ENCODE peak calls at places on chromosome 15, in four cellular contexts. One of them, this sample, is unnamed.
A peak's percentile ranks its signal among the peaks of the same experiment; 100 is the strongest.

GRCh38 chr15:98712845-98713584 is 64.7 kb downstream of the IGF1R start:
- DNase-seq in heart right ventricle: no peak
- DNase-seq in neural crest cell: no peak
- DNase-seq in AG09319: no peak
- DNase-seq in this sample: no peak

GRCh38 chr15:39925112-39925830 is 5.2 kb upstream of the GPR176 start:
- DNase-seq in heart right ventricle: no peak
- DNase-seq in neural crest cell: no peak
- DNase-seq in AG09319: no peak
- DNase-seq in this sample: no peak

GRCh38 chr15:70154440-70155347 is 57.0 kb upstream of the TLE3 start:
- DNase-seq in heart right ventricle: no peak
- DNase-seq in neural crest cell: peak; percentile 32
- DNase-seq in AG09319: no peak
- DNase-seq in this sample: no peak

GRCh38 chr15:101406014-101406413 is 83.5 kb downstream of the PCSK6 start:
- DNase-seq in heart right ventricle: no peak
- DNase-seq in neural crest cell: peak; percentile 22
- DNase-seq in AG09319: no peak
- DNase-seq in this sample: no peak

GRCh38 chr15:50685976-50686467 is 575 bp downstream of the TRPM7 start:
- DNase-seq in heart right ventricle: peak; percentile 57
- DNase-seq in neural crest cell: peak; percentile 24
- DNase-seq in AG09319: no peak
- DNase-seq in this sample: peak; percentile 61

GRCh38 chr15:60647246-60647645 is 168.3 kb upstream of the ICE2 start:
- DNase-seq in heart right ventricle: no peak
- DNase-seq in neural crest cell: no peak
- DNase-seq in AG09319: no peak
- DNase-seq in this sample: no peak

GRCh38 chr15:85542895-85543331 is 162.5 kb downstream of the AKAP13 start:
- DNase-seq in heart right ventricle: no peak
- DNase-seq in neural crest cell: no peak
- DNase-seq in AG09319: no peak
- DNase-seq in this sample: no peak

GRCh38 chr15:45714501-45715488 is 80.0 kb downstream of the SQOR start:
- DNase-seq in heart right ventricle: peak; percentile 63
- DNase-seq in neural crest cell: peak; percentile 65
- DNase-seq in AG09319: peak; percentile 4
- DNase-seq in this sample: no peak

GRCh38 chr15:99719096-99719541 is 14.1 kb downstream of the LYSMD4 start:
- DNase-seq in heart right ventricle: no peak
- DNase-seq in neural crest cell: no peak
- DNase-seq in AG09319: no peak
- DNase-seq in this sample: no peak

GRCh38 chr15:50945725-50946124 is 37.2 kb downstream of the AP4E1 start:
- DNase-seq in heart right ventricle: no peak
- DNase-seq in neural crest cell: no peak
- DNase-seq in AG09319: no peak
- DNase-seq in this sample: no peak

GRCh38 chr15:46146002-46146401 is 511.2 kb downstream of the SQOR start:
- DNase-seq in heart right ventricle: no peak
- DNase-seq in neural crest cell: no peak
- DNase-seq in AG09319: no peak
- DNase-seq in this sample: no peak

GRCh38 chr15:82647835-82648256 is 683 bp upstream of the CPEB1 start:
- DNase-seq in heart right ventricle: no peak
- DNase-seq in neural crest cell: no peak
- DNase-seq in AG09319: no peak
- DNase-seq in this sample: no peak

GRCh38 chr15:62067448-62068044 is 769 bp downstream of the C2CD4A start:
- DNase-seq in heart right ventricle: no peak
- DNase-seq in neural crest cell: no peak
- DNase-seq in AG09319: no peak
- DNase-seq in this sample: no peak

GRCh38 chr15:29125382-29126207 is 144.0 kb downstream of the NSMCE3 start:
- DNase-seq in heart right ventricle: no peak
- DNase-seq in neural crest cell: no peak
- DNase-seq in AG09319: no peak
- DNase-seq in this sample: no peak
- TF ChIP-seq CTCF in heart right ventricle: no peak
- TF ChIP-seq CTCF in neural crest cell: no peak
- TF ChIP-seq CTCF in AG09319: no peak
- TF ChIP-seq CTCF in this sample: no peak

GRCh38 chr15:90084876-90085423 is 17.3 kb downstream of the IDH2 start:
- DNase-seq in heart right ventricle: no peak
- DNase-seq in neural crest cell: no peak
- DNase-seq in AG09319: no peak
- DNase-seq in this sample: no peak

GRCh38 chr15:90086868-90087268 is 15.4 kb downstream of the IDH2 start:
- DNase-seq in heart right ventricle: no peak
- DNase-seq in neural crest cell: peak; percentile 52
- DNase-seq in AG09319: no peak
- DNase-seq in this sample: no peak

GRCh38 chr15:90085565-90085964 is 16.7 kb downstream of the IDH2 start:
- DNase-seq in heart right ventricle: no peak
- DNase-seq in neural crest cell: no peak
- DNase-seq in AG09319: no peak
- DNase-seq in this sample: no peak

GRCh38 chr15:90090226-90090848 is 11.9 kb downstream of the IDH2 start:
- DNase-seq in heart right ventricle: no peak
- DNase-seq in neural crest cell: no peak
- DNase-seq in AG09319: no peak
- DNase-seq in this sample: no peak

GRCh38 chr15:90087454-90088154 is 14.7 kb downstream of the IDH2 start:
- DNase-seq in heart right ventricle: no peak
- DNase-seq in neural crest cell: no peak
- DNase-seq in AG09319: no peak
- DNase-seq in this sample: no peak
- TF ChIP-seq CTCF in heart right ventricle: no peak
- TF ChIP-seq CTCF in neural crest cell: peak; percentile 19
- TF ChIP-seq CTCF in AG09319: no peak
- TF ChIP-seq CTCF in this sample: no peak

DNA sequence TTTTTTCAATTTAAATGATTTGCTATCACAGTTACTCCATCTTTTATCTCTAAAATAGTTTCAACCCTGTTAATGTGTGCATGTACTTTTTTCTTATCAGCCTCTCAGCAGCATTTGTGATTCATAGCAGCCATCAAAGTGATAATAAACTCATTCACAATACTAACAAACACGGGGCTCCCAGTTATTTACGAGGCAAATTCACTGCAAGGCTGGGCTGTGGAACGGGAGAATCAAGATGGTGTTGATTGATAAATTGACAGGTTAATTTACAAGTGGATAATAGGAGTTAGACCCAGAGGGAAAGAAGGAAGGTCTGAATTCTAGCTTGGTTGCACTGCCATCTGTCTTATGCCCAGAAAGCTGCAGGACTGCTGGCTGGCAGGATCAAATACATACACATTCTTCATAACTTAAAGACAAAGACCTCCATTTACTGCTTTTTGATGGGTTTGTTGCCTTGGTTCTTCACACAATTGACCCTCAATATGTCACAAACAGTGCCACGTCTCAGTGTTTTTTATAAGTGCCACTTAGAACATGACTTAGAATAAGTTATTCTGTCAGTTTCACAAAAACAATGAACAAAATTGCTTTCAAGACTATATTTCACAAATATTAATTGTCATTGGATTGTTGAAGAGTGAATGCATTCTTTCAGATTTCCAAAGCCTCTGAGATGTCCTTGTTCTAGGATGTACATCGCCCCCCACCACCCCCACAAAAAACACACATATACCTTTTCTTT is 562.8 kb downstream of the NR2F2 start:
- DNase-seq in heart right ventricle: no peak
- DNase-seq in neural crest cell: peak; percentile 28
- DNase-seq in AG09319: no peak
- DNase-seq in this sample: no peak
- TF ChIP-seq CTCF in heart right ventricle: peak; percentile 49
- TF ChIP-seq CTCF in neural crest cell: peak; percentile 71
- TF ChIP-seq CTCF in AG09319: no peak
- TF ChIP-seq CTCF in this sample: no peak

GRCh38 chr15:65212097-65212496 is 824 bp upstream of the CILP start:
- DNase-seq in heart right ventricle: no peak
- DNase-seq in neural crest cell: no peak
- DNase-seq in AG09319: no peak
- DNase-seq in this sample: no peak
- TF ChIP-seq CTCF in heart right ventricle: peak; percentile 44
- TF ChIP-seq CTCF in neural crest cell: peak; percentile 51
- TF ChIP-seq CTCF in AG09319: peak; percentile 28
- TF ChIP-seq CTCF in this sample: no peak